ENCODE peak calls at places on chromosomes 2 and 18, in ten cellular contexts. J, L, X, M, N, I, C, U, K and Q are unnamed samples.
A peak's percentile ranks its signal among the peaks of the same experiment; 100 is the strongest.

GRCh38 chr2:10552220-10552870 is 104.2 kb upstream of the ODC1 start:
- DNase-seq in J (peak; percentile 87), L (no peak), X (peak; percentile 26), M (no peak), N (no peak), I (no peak), C (no peak), U (no peak), K (no peak), Q (no peak)

GRCh38 chr18:75111673-75112485 is 97.1 kb downstream of the PTGR3 start:
- DNase-seq in J (no peak), L (no peak), X (no peak), M (no peak), N (no peak), I (no peak), C (no peak), U (no peak), K (no peak), Q (no peak)

GRCh38 chr2:148642891-148643416 is 1.6 kb upstream of the EPC2 start:
- DNase-seq in J (no peak), L (no peak), X (no peak), M (no peak), N (no peak), I (no peak), C (no peak), U (no peak), K (no peak), Q (no peak)

GRCh38 chr18:58097127-58097906 is 53.3 kb downstream of the NEDD4L start:
- DNase-seq in J (peak; percentile 74), L (no peak), X (no peak), M (peak; percentile 77), N (no peak), I (no peak), C (no peak), U (no peak), K (no peak), Q (no peak)

GRCh38 chr2:98769784-98770183 is 38.9 kb upstream of the MGAT4A start:
- DNase-seq in J (no peak), L (no peak), X (no peak), M (peak; percentile 94), N (no peak), I (no peak), C (no peak), U (peak; percentile 36), K (no peak), Q (no peak)

GRCh38 chr18:24201699-24202687 is 63.1 kb downstream of the CABYR start:
- DNase-seq in J (no peak), L (no peak), X (no peak), M (no peak), N (no peak), I (no peak), C (no peak), U (no peak), K (no peak), Q (no peak)

GRCh38 chr18:29586210-29586609 is 1409.3 kb upstream of the CDH2 start:
- DNase-seq in J (peak; percentile 11), L (no peak), X (no peak), M (no peak), N (no peak), I (no peak), C (no peak), U (no peak), K (no peak), Q (no peak)

GRCh38 chr2:71336384-71336783 is 4.8 kb downstream of the ZNF638 start:
- DNase-seq in J (peak; percentile 34), L (no peak), X (no peak), M (no peak), N (no peak), I (no peak), C (no peak), U (no peak), K (no peak), Q (no peak)

GRCh38 chr2:99395589-99396130 is 58.5 kb downstream of the EIF5B start:
- DNase-seq in J (no peak), L (no peak), X (no peak), M (no peak), N (no peak), I (no peak), C (no peak), U (no peak), K (no peak), Q (no peak)

GRCh38 chr18:79642626-79643025 is 37.0 kb upstream of the CTDP1 start:
- DNase-seq in J (no peak), L (no peak), X (no peak), M (no peak), N (no peak), I (no peak), C (no peak), U (no peak), K (no peak), Q (no peak)

GRCh38 chr2:232447638-232448472 is 8.1 kb upstream of the ALPI start:
- DNase-seq in J (no peak), L (no peak), X (no peak), M (no peak), N (no peak), I (no peak), C (no peak), U (no peak), K (no peak), Q (no peak)

GRCh38 chr2:19543271-19544019 is 185.0 kb upstream of the OSR1 start:
- DNase-seq in J (no peak), L (no peak), X (peak; percentile 47), M (no peak), N (no peak), I (no peak), C (no peak), U (no peak), K (no peak), Q (no peak)

GRCh38 chr18:60215432-60215831 is 157.1 kb downstream of the MC4R start:
- DNase-seq in J (no peak), L (no peak), X (no peak), M (no peak), N (no peak), I (no peak), C (no peak), U (no peak), K (no peak), Q (no peak)

GRCh38 chr2:200432296-200432695 is 77.6 kb downstream of the KCTD18 start:
- DNase-seq in J (no peak), L (no peak), X (no peak), M (no peak), N (no peak), I (no peak), C (no peak), U (no peak), K (no peak), Q (no peak)

GRCh38 chr2:96111823-96112500 is 4.4 kb downstream of the ADRA2B start:
- DNase-seq in J (no peak), L (no peak), X (no peak), M (no peak), N (no peak), I (no peak), C (no peak), U (no peak), K (no peak), Q (no peak)

GRCh38 chr2:23050388-23050787 is 334.6 kb upstream of the KLHL29 start:
- DNase-seq in J (no peak), L (no peak), X (no peak), M (no peak), N (no peak), I (no peak), C (no peak), U (no peak), K (no peak), Q (no peak)

GRCh38 chr2:240427729-240428128 is 7.7 kb upstream of the GPC1 start:
- DNase-seq in J (no peak), L (no peak), X (no peak), M (no peak), N (no peak), I (no peak), C (no peak), U (no peak), K (no peak), Q (no peak)

GRCh38 chr18:36012891-36013290 is 40.4 kb downstream of the RMP24 start:
- DNase-seq in J (no peak), L (no peak), X (no peak), M (no peak), N (no peak), I (no peak), C (no peak), U (no peak), K (no peak), Q (no peak)

GRCh38 chr2:85989288-85989865 is 100.6 kb upstream of the ST3GAL5 start:
- DNase-seq in J (no peak), L (no peak), X (no peak), M (no peak), N (no peak), I (no peak), C (no peak), U (no peak), K (no peak), Q (no peak)

GRCh38 chr2:127406454-127406853 is 11.8 kb upstream of the PROC start:
- DNase-seq in J (no peak), L (no peak), X (no peak), M (no peak), N (no peak), I (no peak), C (no peak), U (no peak), K (no peak), Q (no peak)

GRCh38 chr2:135782231-135782630 is 40.6 kb downstream of the UBXN4 start:
- DNase-seq in J (no peak), L (no peak), X (no peak), M (no peak), N (no peak), I (no peak), C (no peak), U (no peak), K (no peak), Q (no peak)

GRCh38 chr2:55165567-55165966 is 66.5 kb downstream of the CLHC1 start:
- DNase-seq in J (no peak), L (no peak), X (peak; percentile 76), M (no peak), N (no peak), I (no peak), C (no peak), U (no peak), K (no peak), Q (no peak)